ENCODE peak calls at places on chromosomes 4 and X, in five cellular contexts. One of them, this sample, is unnamed.
A peak's percentile ranks its signal among the peaks of the same experiment; 100 is the strongest.

GRCh38 chr4:126731062-126731461 is 901.7 kb upstream of the INTU start:
- DNase-seq in dorsolateral prefrontal cortex: no peak
- DNase-seq in left ventricle myocardium inferior: no peak
- DNase-seq in right cardiac atrium: no peak
- DNase-seq in fibroblast of pulmonary artery: no peak
- DNase-seq in this sample: no peak

GRCh38 chrX:119606508-119607389 is 525 bp upstream of the NKRF start:
- DNase-seq in dorsolateral prefrontal cortex: no peak
- DNase-seq in left ventricle myocardium inferior: no peak
- DNase-seq in right cardiac atrium: no peak
- DNase-seq in fibroblast of pulmonary artery: no peak
- DNase-seq in this sample: no peak

GRCh38 chr4:6742989-6743388 is 27.0 kb downstream of the BLOC1S4 start:
- DNase-seq in dorsolateral prefrontal cortex: no peak
- DNase-seq in left ventricle myocardium inferior: no peak
- DNase-seq in right cardiac atrium: no peak
- DNase-seq in fibroblast of pulmonary artery: no peak
- DNase-seq in this sample: no peak

GRCh38 chr4:23717528-23718248 is 172.2 kb downstream of the PPARGC1A start:
- DNase-seq in dorsolateral prefrontal cortex: no peak
- DNase-seq in left ventricle myocardium inferior: no peak
- DNase-seq in right cardiac atrium: no peak
- DNase-seq in fibroblast of pulmonary artery: peak; percentile 48
- DNase-seq in this sample: peak; percentile 1

GRCh38 chrX:16125520-16126149 is 2.3 kb downstream of the GRPR start:
- DNase-seq in dorsolateral prefrontal cortex: no peak
- DNase-seq in left ventricle myocardium inferior: no peak
- DNase-seq in right cardiac atrium: no peak
- DNase-seq in fibroblast of pulmonary artery: no peak
- DNase-seq in this sample: no peak

GRCh38 chr4:6395466-6396228 is 76.8 kb downstream of the PPP2R2C start:
- DNase-seq in dorsolateral prefrontal cortex: no peak
- DNase-seq in left ventricle myocardium inferior: no peak
- DNase-seq in right cardiac atrium: no peak
- DNase-seq in fibroblast of pulmonary artery: no peak
- DNase-seq in this sample: no peak

GRCh38 chr4:102405706-102406510 is 60.6 kb upstream of the SLC39A8 start:
- DNase-seq in dorsolateral prefrontal cortex: no peak
- DNase-seq in left ventricle myocardium inferior: no peak
- DNase-seq in right cardiac atrium: no peak
- DNase-seq in fibroblast of pulmonary artery: no peak
- DNase-seq in this sample: no peak

GRCh38 chr4:74463123-74463522 is 18.2 kb downstream of the AREG start:
- DNase-seq in dorsolateral prefrontal cortex: no peak
- DNase-seq in left ventricle myocardium inferior: no peak
- DNase-seq in right cardiac atrium: no peak
- DNase-seq in fibroblast of pulmonary artery: no peak
- DNase-seq in this sample: no peak

GRCh38 chrX:154317391-154318000 is 21.9 kb downstream of the TKTL1 start:
- DNase-seq in dorsolateral prefrontal cortex: no peak
- DNase-seq in left ventricle myocardium inferior: no peak
- DNase-seq in right cardiac atrium: no peak
- DNase-seq in fibroblast of pulmonary artery: peak; percentile 38
- DNase-seq in this sample: peak; percentile 2

DNA sequence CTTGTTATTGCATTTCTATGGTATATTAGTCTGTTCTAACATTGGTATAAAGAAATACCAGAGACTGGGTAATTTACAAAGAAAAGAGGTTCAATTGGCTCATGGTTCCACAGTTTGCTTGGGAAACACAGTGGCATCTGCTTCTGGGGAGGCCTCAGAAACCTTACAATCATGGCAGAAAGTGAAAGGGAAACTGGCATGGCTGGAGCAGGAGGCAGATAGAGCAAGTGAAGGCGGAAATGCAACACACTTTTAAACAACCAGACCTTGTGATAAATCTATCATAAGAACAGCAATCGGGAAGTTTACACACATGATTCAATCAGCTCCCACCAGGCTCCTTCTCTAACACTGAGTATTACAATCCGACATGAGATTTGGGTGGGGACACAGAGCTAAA is 346.6 kb upstream of the GNPDA2 start:
- DNase-seq in dorsolateral prefrontal cortex: no peak
- DNase-seq in left ventricle myocardium inferior: no peak
- DNase-seq in right cardiac atrium: no peak
- DNase-seq in fibroblast of pulmonary artery: no peak
- DNase-seq in this sample: no peak
- H3K4me3 ChIP-seq in dorsolateral prefrontal cortex: no peak overlapping the region
- H3K4me3 ChIP-seq in left ventricle myocardium inferior: no peak overlapping the region
- H3K4me3 ChIP-seq in right cardiac atrium: no peak overlapping the region
- H3K4me3 ChIP-seq in fibroblast of pulmonary artery: no peak overlapping the region
- H3K4me3 ChIP-seq in this sample: no peak overlapping the region

GRCh38 chrX:101488796-101489195 is 3.5 kb downstream of the ARMCX4 start:
- DNase-seq in dorsolateral prefrontal cortex: no peak
- DNase-seq in left ventricle myocardium inferior: no peak
- DNase-seq in right cardiac atrium: no peak
- DNase-seq in fibroblast of pulmonary artery: no peak
- DNase-seq in this sample: no peak

GRCh38 chrX:101483705-101484104 is 1.6 kb upstream of the ARMCX4 start:
- DNase-seq in dorsolateral prefrontal cortex: no peak
- DNase-seq in left ventricle myocardium inferior: no peak
- DNase-seq in right cardiac atrium: no peak
- DNase-seq in fibroblast of pulmonary artery: peak; percentile 0
- DNase-seq in this sample: no peak

GRCh38 chrX:101482296-101482695 is 3.0 kb upstream of the ARMCX4 start:
- DNase-seq in dorsolateral prefrontal cortex: no peak
- DNase-seq in left ventricle myocardium inferior: no peak
- DNase-seq in right cardiac atrium: no peak
- DNase-seq in fibroblast of pulmonary artery: peak; percentile 33
- DNase-seq in this sample: no peak

DNA sequence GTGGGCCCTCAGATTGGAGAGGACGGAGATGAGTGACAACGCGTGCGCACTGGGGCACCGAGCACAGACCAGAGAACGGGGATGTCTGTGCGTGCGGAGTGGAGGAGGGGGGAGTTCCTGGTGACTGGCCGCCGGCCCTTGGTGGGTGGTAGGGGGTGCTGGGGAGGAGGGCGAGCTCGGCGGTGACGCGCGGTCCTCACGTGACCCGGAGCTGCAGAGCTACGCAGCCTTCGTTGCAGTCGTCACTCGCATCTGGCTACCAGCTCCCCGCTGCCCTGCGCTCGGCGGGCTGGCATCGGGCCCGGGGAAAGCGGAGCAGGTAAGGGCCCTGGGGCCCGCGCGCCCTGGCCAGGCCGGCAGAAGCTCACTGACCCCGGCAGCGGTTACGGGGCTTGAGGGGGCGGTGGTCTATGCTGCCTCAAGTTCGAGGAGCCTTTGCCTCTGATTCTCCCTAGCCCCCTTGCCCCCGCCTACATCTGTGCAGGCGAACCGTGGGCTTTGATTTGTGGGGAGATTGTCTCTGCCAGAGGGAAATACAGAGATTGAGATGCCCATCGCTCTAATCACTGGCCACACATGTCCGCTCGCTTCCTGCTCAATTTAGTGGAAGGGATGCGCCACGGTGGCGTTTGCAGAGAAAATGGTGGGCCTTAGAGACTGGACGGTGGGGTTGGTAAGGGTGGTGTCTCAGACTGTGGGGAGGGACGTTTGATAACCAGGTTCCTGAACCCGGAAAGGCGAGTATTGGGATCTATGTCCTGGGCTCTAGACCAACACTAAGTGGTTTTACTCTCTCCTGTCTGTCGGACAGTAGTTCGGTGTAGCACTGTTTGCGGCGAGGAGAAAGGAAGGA is at the start of gene ARMCX4:
- DNase-seq in dorsolateral prefrontal cortex: peak; percentile 76
- DNase-seq in left ventricle myocardium inferior: peak; percentile 34
- DNase-seq in right cardiac atrium: peak; percentile 58
- DNase-seq in fibroblast of pulmonary artery: peak; percentile 60
- DNase-seq in this sample: peak; percentile 18
- H3K4me3 ChIP-seq in dorsolateral prefrontal cortex: peak within 1 kb of the TSS; percentile 64
- H3K4me3 ChIP-seq in left ventricle myocardium inferior: peak within 1 kb of the TSS; percentile 68
- H3K4me3 ChIP-seq in right cardiac atrium: peak within 1 kb of the TSS; percentile 64
- H3K4me3 ChIP-seq in fibroblast of pulmonary artery: peak within 1 kb of the TSS; percentile 65
- H3K4me3 ChIP-seq in this sample: peak within 1 kb of the TSS; percentile 32

DNA sequence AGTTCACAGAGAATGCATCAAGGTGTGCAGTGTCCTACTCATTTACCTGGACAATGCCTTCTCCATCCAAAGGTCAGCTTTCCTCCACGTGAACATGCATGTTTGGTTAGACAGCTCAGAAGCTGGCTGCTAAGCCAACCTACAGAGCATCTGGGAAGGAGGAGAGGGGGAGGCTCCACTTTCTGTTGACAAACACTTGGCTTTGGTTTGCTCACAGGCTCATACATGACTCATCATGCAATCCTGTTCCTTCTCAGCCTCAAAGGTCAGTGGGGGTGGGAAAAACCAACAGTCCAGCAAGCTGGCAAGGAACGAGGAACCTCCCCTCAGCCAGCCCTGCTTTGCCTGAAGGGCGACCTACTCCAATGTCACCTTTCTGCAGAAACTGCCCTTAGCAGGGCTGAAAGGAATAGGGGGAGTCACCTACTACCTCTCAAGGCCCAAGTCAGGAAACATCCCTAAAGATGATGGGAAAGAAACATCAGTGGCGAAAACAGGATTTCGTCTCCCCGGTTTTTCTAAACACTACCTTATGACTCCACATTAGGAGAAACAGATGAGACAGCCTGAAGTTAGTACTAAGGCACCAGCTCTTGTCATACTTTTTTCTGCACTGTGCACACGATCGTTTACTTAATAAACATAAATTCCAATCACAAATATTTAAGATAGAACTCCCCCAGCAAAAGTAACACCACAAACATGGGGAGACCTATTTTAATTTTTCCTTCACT is 37.9 kb downstream of the RELL1 start:
- DNase-seq in dorsolateral prefrontal cortex: no peak
- DNase-seq in left ventricle myocardium inferior: peak; percentile 36
- DNase-seq in right cardiac atrium: peak; percentile 72
- DNase-seq in fibroblast of pulmonary artery: peak; percentile 95
- DNase-seq in this sample: peak; percentile 87
- H3K4me3 ChIP-seq in dorsolateral prefrontal cortex: no peak overlapping the region
- H3K4me3 ChIP-seq in left ventricle myocardium inferior: no peak overlapping the region
- H3K4me3 ChIP-seq in right cardiac atrium: no peak overlapping the region
- H3K4me3 ChIP-seq in fibroblast of pulmonary artery: no peak overlapping the region
- H3K4me3 ChIP-seq in this sample: no peak overlapping the region

GRCh38 chr4:105707783-105708182 is 706 bp downstream of the INTS12 start:
- DNase-seq in dorsolateral prefrontal cortex: no peak
- DNase-seq in left ventricle myocardium inferior: no peak
- DNase-seq in right cardiac atrium: no peak
- DNase-seq in fibroblast of pulmonary artery: no peak
- DNase-seq in this sample: no peak

GRCh38 chr4:105709081-105709450 is 482 bp downstream of the GSTCD start:
- DNase-seq in dorsolateral prefrontal cortex: no peak
- DNase-seq in left ventricle myocardium inferior: no peak
- DNase-seq in right cardiac atrium: peak; percentile 11
- DNase-seq in fibroblast of pulmonary artery: no peak
- DNase-seq in this sample: peak; percentile 48

GRCh38 chr4:105710678-105711077 is 2.1 kb downstream of the GSTCD start:
- DNase-seq in dorsolateral prefrontal cortex: no peak
- DNase-seq in left ventricle myocardium inferior: no peak
- DNase-seq in right cardiac atrium: no peak
- DNase-seq in fibroblast of pulmonary artery: no peak
- DNase-seq in this sample: peak; percentile 47

GRCh38 chr4:105708376-105709080 is at the start of the genes GSTCD and INTS12:
- DNase-seq in dorsolateral prefrontal cortex: peak; percentile 92
- DNase-seq in left ventricle myocardium inferior: peak; percentile 90
- DNase-seq in right cardiac atrium: peak; percentile 90
- DNase-seq in fibroblast of pulmonary artery: peak; percentile 96
- DNase-seq in this sample: peak; percentile 91

DNA sequence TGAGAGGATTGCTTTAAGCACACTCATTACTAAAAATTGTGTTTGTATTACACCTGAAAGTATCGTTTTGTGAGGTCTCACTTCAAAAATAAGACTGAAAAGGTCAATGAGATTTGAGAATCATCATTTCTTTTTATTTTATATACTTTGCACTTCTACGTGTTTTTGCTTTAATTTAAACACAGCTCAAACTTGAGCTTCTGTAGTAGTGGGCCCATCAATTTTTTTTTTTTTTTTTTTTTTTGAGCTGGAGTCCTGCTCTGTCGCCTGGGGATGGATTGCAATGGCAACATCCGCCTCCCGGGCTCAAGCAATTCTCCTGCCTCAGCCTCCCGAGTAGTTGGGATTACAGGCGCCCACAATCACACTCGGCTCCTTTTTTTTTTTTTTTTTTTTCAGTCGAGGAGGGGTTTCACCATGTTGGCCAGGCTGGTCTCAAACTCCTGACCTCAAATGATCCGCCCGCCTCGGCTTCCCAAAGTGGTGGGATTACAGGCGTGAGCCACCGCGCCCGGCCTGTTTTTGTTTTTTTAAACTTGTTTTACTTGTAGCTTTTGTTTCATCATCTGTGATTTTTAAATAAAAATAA is 1.5 kb downstream of the GSTCD start:
- DNase-seq in dorsolateral prefrontal cortex: no peak
- DNase-seq in left ventricle myocardium inferior: no peak
- DNase-seq in right cardiac atrium: no peak
- DNase-seq in fibroblast of pulmonary artery: no peak
- DNase-seq in this sample: no peak
- H3K4me3 ChIP-seq in dorsolateral prefrontal cortex: no peak overlapping the region
- H3K4me3 ChIP-seq in left ventricle myocardium inferior: no peak overlapping the region
- H3K4me3 ChIP-seq in right cardiac atrium: no peak overlapping the region
- H3K4me3 ChIP-seq in fibroblast of pulmonary artery: peak overlapping the region; percentile 58
- H3K4me3 ChIP-seq in this sample: peak overlapping the region; percentile 21

GRCh38 chrX:97907791-97908190 is 1024.1 kb downstream of the RPA4 start:
- DNase-seq in dorsolateral prefrontal cortex: no peak
- DNase-seq in left ventricle myocardium inferior: no peak
- DNase-seq in right cardiac atrium: no peak
- DNase-seq in fibroblast of pulmonary artery: no peak
- DNase-seq in this sample: no peak
- H3K4me3 ChIP-seq in dorsolateral prefrontal cortex: no peak overlapping the region
- H3K4me3 ChIP-seq in left ventricle myocardium inferior: no peak overlapping the region
- H3K4me3 ChIP-seq in right cardiac atrium: no peak overlapping the region
- H3K4me3 ChIP-seq in fibroblast of pulmonary artery: no peak overlapping the region
- H3K4me3 ChIP-seq in this sample: no peak overlapping the region

DNA sequence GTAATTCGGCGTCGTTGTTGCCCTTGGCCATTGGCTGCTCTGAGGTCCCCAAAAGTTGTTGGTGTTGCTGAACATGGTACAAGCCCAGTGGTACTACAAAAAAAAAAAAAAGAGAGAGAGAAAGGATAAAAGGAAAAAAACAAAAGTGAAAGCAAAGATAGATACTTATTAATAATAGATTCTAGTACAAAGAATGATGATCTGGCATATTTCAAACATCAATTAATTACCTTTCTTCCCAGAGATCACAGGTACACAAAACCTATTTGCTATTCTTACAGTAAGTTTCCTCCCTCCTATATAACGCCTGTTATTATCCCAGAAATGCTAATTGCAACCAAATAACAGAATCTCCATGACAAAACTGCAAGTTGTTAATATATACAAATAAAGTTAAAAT is 188.9 kb downstream of the FBXW7 start:
- DNase-seq in dorsolateral prefrontal cortex: no peak
- DNase-seq in left ventricle myocardium inferior: no peak
- DNase-seq in right cardiac atrium: no peak
- DNase-seq in fibroblast of pulmonary artery: no peak
- DNase-seq in this sample: no peak
- H3K4me3 ChIP-seq in dorsolateral prefrontal cortex: peak overlapping the region; percentile 19
- H3K4me3 ChIP-seq in left ventricle myocardium inferior: no peak overlapping the region
- H3K4me3 ChIP-seq in right cardiac atrium: no peak overlapping the region
- H3K4me3 ChIP-seq in fibroblast of pulmonary artery: no peak overlapping the region
- H3K4me3 ChIP-seq in this sample: peak overlapping the region; percentile 94

DNA sequence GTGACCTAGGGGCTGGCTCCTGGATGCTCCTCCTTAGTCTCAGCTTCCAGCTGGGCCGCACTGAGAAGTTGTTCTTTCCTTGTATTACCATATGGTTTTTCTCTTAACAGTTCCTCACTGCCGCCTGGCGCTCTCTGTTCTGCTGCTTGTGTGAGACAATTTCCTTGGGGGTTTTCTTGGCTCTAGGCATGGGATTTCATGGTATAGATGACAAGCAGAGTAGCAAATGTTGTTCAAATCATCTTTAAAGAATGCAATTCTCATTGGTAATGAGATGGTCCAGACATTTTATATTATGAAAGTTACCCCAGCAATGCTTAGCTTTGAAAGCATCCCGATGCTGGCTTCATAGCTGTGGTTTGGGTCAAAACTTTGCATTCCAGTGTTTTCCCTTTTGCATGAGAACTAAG is 37.6 kb downstream of the SEPTIN11 start:
- DNase-seq in dorsolateral prefrontal cortex: no peak
- DNase-seq in left ventricle myocardium inferior: peak; percentile 34
- DNase-seq in right cardiac atrium: peak; percentile 40
- DNase-seq in fibroblast of pulmonary artery: peak; percentile 95
- DNase-seq in this sample: no peak
- H3K4me3 ChIP-seq in dorsolateral prefrontal cortex: no peak overlapping the region
- H3K4me3 ChIP-seq in left ventricle myocardium inferior: no peak overlapping the region
- H3K4me3 ChIP-seq in right cardiac atrium: no peak overlapping the region
- H3K4me3 ChIP-seq in fibroblast of pulmonary artery: peak overlapping the region; percentile 40
- H3K4me3 ChIP-seq in this sample: no peak overlapping the region